ENCODE peak calls at places on chromosomes 2 and 18, in eight cellular contexts. Z is GM06990, B is brain microvascular endothelial cell, H is fibroblast of lung, A is BE2C, V is mesendoderm, U is fibroblast of mammary gland, W is dorsolateral prefrontal cortex. F is an unnamed sample.

GRCh38 chr2:145744541-145745386 is 1224.8 kb upstream of the ZEB2 start:
- DNase-seq in V (no peak), H (peak), W (no peak), Z (peak), B (peak), A (no peak), U (peak), F (peak)

GRCh38 chr2:203804070-203804469 is 63.5 kb upstream of the CTLA4 start:
- DNase-seq in Z (no peak), W (no peak), U (peak), V (peak), H (peak), A (no peak), B (peak), F (peak)

GRCh38 chr2:42459296-42459695 is 34.5 kb downstream of the KCNG3 start:
- DNase-seq in V (peak), B (no peak), W (no peak), U (no peak), Z (no peak), A (no peak), H (no peak), F (no peak)

GRCh38 chr2:230758566-230759480 is 46.2 kb downstream of the CAB39 start:
- DNase-seq in Z (no peak), A (no peak), W (no peak), U (peak), V (no peak), H (peak), B (peak), F (peak)

GRCh38 chr2:120875431-120875830 is 139.8 kb downstream of the GLI2 start:
- DNase-seq in W (no peak), H (no peak), B (no peak), U (no peak), Z (no peak), V (no peak), A (no peak), F (no peak)

GRCh38 chr2:1757567-1757966 is 13.3 kb upstream of the PXDN start:
- DNase-seq in A (no peak), U (no peak), B (no peak), Z (no peak), V (no peak), H (no peak), W (no peak), F (no peak)

GRCh38 chr2:177772529-177772928 is 300.0 kb downstream of the PDE11A start:
- DNase-seq in H (peak), U (peak), A (peak), W (no peak), V (peak), Z (no peak), B (peak), F (peak)

GRCh38 chr2:219273887-219274391 is 5.2 kb upstream of the DNAJB2 start:
- DNase-seq in A (no peak), Z (no peak), V (peak), H (no peak), U (no peak), B (no peak), W (no peak), F (no peak)

GRCh38 chr2:120675460-120676130 is 60.1 kb upstream of the GLI2 start:
- DNase-seq in U (peak), B (peak), V (peak), Z (no peak), H (peak), A (peak), W (no peak), F (peak)

GRCh38 chr18:32383040-32383819 is 87.5 kb downstream of the GAREM1 start:
- DNase-seq in A (no peak), H (peak), Z (no peak), V (no peak), U (peak), B (peak), W (no peak), F (peak)

GRCh38 chr18:11800947-11801346 is 50.3 kb upstream of the CHMP1B start:
- DNase-seq in U (no peak), H (no peak), B (no peak), W (no peak), Z (no peak), A (no peak), V (no peak), F (no peak)
- H3K4me3 ChIP-seq in U (no peak), H (no peak), B (no peak), W (no peak), Z (no peak), A (no peak), V (no peak), F (no peak)

GRCh38 chr2:233385489-233386044 is 31.3 kb downstream of the DGKD start:
- DNase-seq in Z (peak), B (no peak), A (no peak), V (no peak), U (no peak), W (no peak), H (peak), F (no peak)

GRCh38 chr2:233387667-233388528 is 33.6 kb downstream of the DGKD start:
- DNase-seq in Z (no peak), B (peak), H (peak), V (no peak), W (peak), A (peak), U (peak), F (peak)

GRCh38 chr2:233386382-233387041 is 32.2 kb downstream of the DGKD start:
- DNase-seq in V (no peak), U (peak), H (peak), A (no peak), B (peak), W (no peak), Z (no peak), F (peak)

GRCh38 chr2:233384811-233385488 is 30.7 kb downstream of the DGKD start:
- DNase-seq in U (no peak), V (no peak), Z (no peak), W (no peak), B (no peak), A (no peak), H (peak), F (no peak)

GRCh38 chr2:233387225-233387624 is 32.9 kb downstream of the DGKD start:
- DNase-seq in Z (no peak), B (no peak), U (no peak), A (no peak), W (no peak), H (peak), V (no peak), F (no peak)
- H3K4me3 ChIP-seq in Z (no peak), B (no peak), U (no peak), A (no peak), W (peak), H (no peak), V (no peak), F (no peak)

DNA sequence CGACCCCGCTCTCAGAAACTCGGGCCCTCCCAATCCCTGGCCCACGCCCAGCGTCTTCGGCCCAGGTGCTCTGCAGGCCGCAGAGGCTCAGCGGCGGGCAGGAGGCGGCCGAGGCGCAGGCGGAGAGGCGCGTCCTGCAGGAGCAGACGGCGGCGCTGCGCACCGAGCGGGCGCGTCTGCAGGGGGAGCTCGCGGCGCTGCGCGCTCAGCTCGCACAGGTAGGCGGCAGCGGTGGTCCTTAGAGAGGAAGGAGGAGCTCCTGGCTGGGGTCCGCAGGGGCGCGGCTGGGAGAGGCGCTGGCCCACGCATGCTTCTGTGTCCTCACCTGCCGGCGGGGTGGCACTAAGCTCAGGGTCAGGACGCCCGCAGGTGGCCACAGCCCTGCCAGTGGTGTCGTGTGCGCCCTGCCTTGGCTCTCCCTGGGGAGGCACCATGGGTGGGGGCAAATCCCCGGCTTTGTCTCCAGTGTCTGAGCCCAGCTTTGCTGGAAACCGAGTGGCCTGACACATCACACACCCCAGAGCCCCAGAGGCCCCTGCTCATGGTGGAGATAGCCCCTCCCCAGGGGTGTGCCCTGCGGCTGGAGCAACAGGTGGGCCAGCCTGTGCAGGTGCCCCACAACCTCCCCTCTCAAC is 14.9 kb upstream of the SNED1 start:
- DNase-seq in U (no peak), Z (peak), W (no peak), H (peak), B (no peak), V (peak), A (peak), F (no peak)
- H3K4me3 ChIP-seq in U (no peak), Z (no peak), W (no peak), H (no peak), B (no peak), V (no peak), A (no peak), F (no peak)

GRCh38 chr2:104758199-104758620 is 95.7 kb upstream of the POU3F3 start:
- DNase-seq in B (peak), Z (no peak), U (no peak), A (no peak), H (no peak), V (peak), W (no peak), F (no peak)

GRCh38 chr2:104756119-104756518 is 97.8 kb upstream of the POU3F3 start:
- DNase-seq in V (no peak), W (no peak), U (no peak), B (no peak), Z (no peak), A (no peak), H (no peak), F (no peak)

GRCh38 chr2:104750061-104750460 is 103.9 kb upstream of the POU3F3 start:
- DNase-seq in V (no peak), B (no peak), Z (no peak), H (no peak), W (no peak), U (no peak), A (no peak), F (no peak)

GRCh38 chr2:104752504-104752903 is 101.4 kb upstream of the POU3F3 start:
- DNase-seq in W (no peak), Z (no peak), A (no peak), U (no peak), B (no peak), H (no peak), V (no peak), F (no peak)

DNA sequence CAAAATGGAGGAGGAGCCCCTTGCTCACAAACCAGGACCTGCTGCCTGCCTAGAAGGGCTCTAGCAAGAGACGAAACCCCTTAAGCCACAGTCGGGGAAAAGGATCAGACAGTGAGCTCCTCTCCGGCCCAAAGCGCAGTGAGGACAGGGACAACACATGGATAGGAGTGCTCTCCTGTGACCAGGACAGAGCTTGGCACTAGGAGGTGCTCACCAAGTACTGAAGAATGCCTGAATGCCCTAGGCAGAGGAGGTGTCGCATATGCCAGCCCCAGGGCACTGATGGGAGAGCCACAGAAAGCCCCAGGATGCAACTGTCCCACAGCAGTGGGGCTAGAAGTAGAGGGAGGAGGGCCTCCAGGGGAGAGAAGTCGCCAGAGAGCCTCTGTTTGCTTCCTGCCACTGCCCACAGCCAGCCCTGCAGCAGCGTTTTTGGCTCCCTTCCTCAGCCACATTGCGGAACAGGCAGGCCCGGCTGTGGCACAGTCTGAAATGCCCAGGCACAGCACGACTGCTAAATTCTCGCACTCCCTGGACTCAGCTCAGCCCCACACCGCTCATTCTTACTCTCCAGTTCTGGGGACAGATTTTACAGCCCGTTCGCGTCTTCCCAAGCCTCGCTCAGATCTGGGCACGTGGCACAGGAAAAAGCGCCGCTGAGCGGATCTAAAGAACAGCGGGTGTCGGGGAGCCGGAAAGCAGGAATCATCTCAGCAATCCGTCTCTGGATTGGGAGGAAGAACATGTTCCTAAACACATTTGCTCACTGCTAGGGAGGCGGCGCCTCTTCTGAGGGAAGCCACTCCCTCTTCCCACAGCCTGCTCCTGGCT is 98.7 kb upstream of the POU3F3 start:
- DNase-seq in A (no peak), Z (no peak), U (no peak), H (no peak), B (no peak), W (no peak), V (peak), F (peak)
- H3K4me3 ChIP-seq in A (no peak), Z (no peak), U (no peak), H (no peak), B (no peak), W (peak), V (no peak), F (no peak)

GRCh38 chr2:31233741-31234689 is at the start of gene EHD3:
- DNase-seq in H (peak), A (peak), V (peak), U (peak), B (peak), W (peak), Z (peak), F (peak)
- H3K4me3 ChIP-seq in H (peak), A (peak), V (peak), U (peak), B (peak), W (peak), Z (peak), F (peak)

GRCh38 chr2:58235988-58236387 is 5.1 kb downstream of the FANCL start:
- DNase-seq in A (no peak), H (no peak), B (no peak), V (no peak), U (no peak), Z (no peak), W (no peak), F (no peak)
- H3K4me3 ChIP-seq in A (no peak), H (no peak), B (no peak), V (no peak), U (no peak), Z (no peak), W (no peak), F (no peak)

DNA sequence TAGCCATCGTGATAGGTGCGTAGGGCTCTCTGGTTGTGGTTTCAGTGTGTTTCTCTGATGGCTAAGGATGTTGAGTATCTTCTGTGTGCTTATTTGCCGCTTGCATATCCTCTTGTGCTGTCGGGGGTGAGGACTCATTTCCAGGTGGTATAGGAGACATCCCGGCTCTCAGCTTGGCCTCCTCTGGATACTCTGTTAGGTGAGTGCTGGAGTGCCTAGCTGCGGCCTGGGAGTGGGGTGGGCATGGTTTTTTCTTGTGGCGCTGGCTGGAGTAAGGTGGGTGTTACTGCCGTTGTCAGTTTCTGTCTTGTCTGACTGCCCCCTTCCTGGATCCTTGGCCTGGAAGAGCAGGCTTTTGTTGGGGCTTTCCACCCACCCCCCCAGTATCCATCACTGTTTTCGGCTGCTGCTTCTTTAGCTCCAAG is 69.2 kb downstream of the DGKD start:
- DNase-seq in B (no peak), W (no peak), V (no peak), H (no peak), Z (no peak), U (no peak), A (no peak), F (no peak)
- H3K4me3 ChIP-seq in B (no peak), W (no peak), V (no peak), H (no peak), Z (no peak), U (no peak), A (no peak), F (no peak)

GRCh38 chr2:240913810-240914644 is 7.9 kb downstream of the CROCC2 start:
- DNase-seq in H (peak), Z (peak), A (peak), B (no peak), U (peak), V (peak), W (no peak), F (peak)
- H3K4me3 ChIP-seq in H (no peak), Z (no peak), A (no peak), B (no peak), U (no peak), V (no peak), W (no peak), F (no peak)

DNA sequence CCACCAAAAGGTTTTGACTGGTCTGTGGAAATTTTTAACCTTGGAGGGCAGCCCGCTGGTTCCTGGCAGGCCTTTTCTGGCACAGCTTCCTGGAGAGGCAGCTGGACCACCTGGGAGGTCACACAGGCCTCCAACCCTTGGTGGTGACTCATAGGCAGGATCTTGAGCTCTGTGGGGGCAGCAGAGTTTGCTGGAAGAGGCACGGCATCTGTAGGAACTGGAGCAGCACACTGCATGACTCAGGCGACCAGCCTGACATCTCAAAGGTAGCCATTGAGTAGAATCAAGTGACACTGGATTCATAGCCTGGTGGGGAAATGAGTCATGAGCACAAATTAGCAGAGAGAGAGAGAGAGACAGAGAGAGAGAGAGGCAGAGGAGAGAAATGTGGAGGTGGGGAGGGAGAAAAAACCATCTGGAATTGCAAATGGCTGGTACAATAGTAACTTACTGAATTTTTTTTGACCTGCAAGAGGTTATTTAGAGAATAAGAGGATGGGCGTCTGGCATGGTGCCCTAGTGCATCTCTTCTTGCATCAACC is 57.4 kb downstream of the TRPM8 start:
- DNase-seq in H (peak), W (peak), B (peak), V (peak), U (peak), Z (no peak), A (peak), F (peak)
- H3K4me3 ChIP-seq in H (no peak), W (no peak), B (no peak), V (no peak), U (no peak), Z (no peak), A (no peak), F (no peak)